ENCODE peak calls at places on chromosomes 12 and 14, in ten cellular contexts. Z, U, V, R, J, X, F, B, W and T are unnamed samples.

GRCh38 chr14:54577494-54577893 is 10.6 kb downstream of the SAMD4A start:
- DNase-seq in F (no peak), Z (no peak), W (no peak), R (no peak), B (no peak), J (no peak), X (no peak), U (no peak), V (no peak), T (no peak)

GRCh38 chr12:44500423-44500822 is 375.7 kb downstream of the NELL2 start:
- DNase-seq in X (no peak), F (no peak), W (no peak), U (no peak), R (no peak), J (no peak), B (no peak), Z (no peak), V (no peak), T (no peak)

GRCh38 chr12:38384816-38385491 is 68.4 kb downstream of the ALG10B start:
- DNase-seq in R (peak; percentile 0), V (peak; percentile 66), W (peak; percentile 6), B (no peak), Z (no peak), U (no peak), X (no peak), F (peak; percentile 22), J (no peak), T (no peak)

GRCh38 chr14:103186894-103187586 is 63.8 kb downstream of the TNFAIP2 start:
- DNase-seq in R (no peak), B (no peak), X (no peak), Z (peak; percentile 39), V (peak; percentile 70), J (no peak), W (no peak), U (no peak), F (no peak), T (no peak)

GRCh38 chr12:2395352-2395977 is 342.7 kb downstream of the CACNA1C start:
- DNase-seq in U (no peak), F (peak; percentile 73), R (peak; percentile 78), X (peak; percentile 56), V (peak; percentile 84), B (no peak), W (peak; percentile 40), J (no peak), Z (peak; percentile 24), T (no peak)

GRCh38 chr14:55347040-55347439 is 64.6 kb downstream of the ATG14 start:
- DNase-seq in W (no peak), V (no peak), J (no peak), R (no peak), F (no peak), Z (no peak), U (peak; percentile 14), B (no peak), X (no peak), T (no peak)

GRCh38 chr12:47223848-47224213 is 144.1 kb upstream of the AMIGO2 start:
- DNase-seq in W (no peak), V (no peak), Z (peak; percentile 42), J (no peak), F (no peak), X (no peak), U (no peak), R (no peak), B (peak; percentile 53), T (no peak)

GRCh38 chr12:95201056-95201670 is 16.1 kb downstream of the FGD6 start:
- DNase-seq in U (no peak), J (no peak), B (no peak), X (no peak), R (no peak), V (no peak), W (peak; percentile 66), F (no peak), Z (no peak), T (no peak)

GRCh38 chr14:63759454-63759853 is 31.6 kb upstream of the SGPP1 start:
- DNase-seq in B (no peak), U (no peak), V (no peak), Z (no peak), F (no peak), X (peak; percentile 46), J (no peak), R (no peak), W (no peak), T (no peak)
- H3K27ac ChIP-seq in B (peak overlapping the region; percentile 26), U (no peak overlapping the region), V (no peak overlapping the region), Z (no peak overlapping the region), F (no peak overlapping the region), X (no peak overlapping the region), J (no peak overlapping the region), R (no peak overlapping the region), W (no peak overlapping the region), T (peak overlapping the region; percentile 23)

GRCh38 chr12:26651036-26651435 is 182.0 kb downstream of the ITPR2 start:
- DNase-seq in U (no peak), B (no peak), R (no peak), X (no peak), F (no peak), V (no peak), J (no peak), Z (no peak), W (no peak), T (no peak)
- H3K27ac ChIP-seq in U (no peak overlapping the region), B (no peak overlapping the region), R (peak overlapping the region; percentile 4), X (no peak overlapping the region), F (no peak overlapping the region), V (no peak overlapping the region), J (no peak overlapping the region), Z (no peak overlapping the region), W (no peak overlapping the region), T (no peak overlapping the region)

DNA sequence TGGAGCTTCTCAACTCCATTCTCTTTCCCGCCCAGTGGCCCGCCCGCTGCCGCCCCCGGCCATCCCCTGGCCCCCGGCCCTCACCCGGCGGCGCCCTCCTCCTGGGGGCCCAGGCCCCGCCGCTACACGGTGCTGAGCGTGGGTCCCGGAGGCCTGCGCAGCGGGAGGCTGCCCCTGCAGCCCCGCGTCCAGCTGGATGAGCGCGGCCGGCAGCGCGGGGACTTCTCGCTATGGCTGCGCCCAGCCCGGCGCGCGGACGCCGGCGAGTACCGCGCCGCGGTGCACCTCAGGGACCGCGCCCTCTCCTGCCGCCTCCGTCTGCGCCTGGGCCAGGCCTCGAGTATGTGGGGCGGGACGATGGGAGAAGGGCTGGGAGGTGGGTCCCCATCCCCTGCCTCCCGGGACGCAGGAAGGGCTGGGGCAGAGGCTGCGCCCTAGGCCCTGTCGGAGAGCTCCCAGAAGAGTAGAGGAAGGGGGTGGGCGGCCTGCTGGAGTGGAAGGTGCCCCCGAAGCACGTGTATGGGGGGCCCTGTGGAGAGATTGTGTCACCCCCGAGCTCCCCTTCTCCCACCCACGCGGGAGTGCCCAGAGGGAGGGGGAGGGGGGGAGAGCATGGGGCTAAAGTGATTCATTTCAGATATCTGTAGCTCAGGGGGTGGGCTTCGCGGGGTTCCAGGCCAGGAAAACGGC is 1.5 kb downstream of the LAG3 start:
- DNase-seq in J (peak; percentile 14), Z (no peak), U (no peak), B (no peak), X (no peak), V (peak; percentile 66), F (no peak), R (no peak), W (no peak), T (no peak)
- H3K27ac ChIP-seq in J (peak overlapping the region; percentile 75), Z (no peak overlapping the region), U (no peak overlapping the region), B (no peak overlapping the region), X (no peak overlapping the region), V (no peak overlapping the region), F (no peak overlapping the region), R (no peak overlapping the region), W (no peak overlapping the region), T (peak overlapping the region; percentile 21)

GRCh38 chr12:105922670-105923102 is 216.1 kb downstream of the NUAK1 start:
- DNase-seq in X (no peak), W (peak; percentile 49), F (no peak), V (no peak), U (no peak), R (no peak), Z (no peak), J (no peak), B (no peak), T (no peak)
- H3K27ac ChIP-seq in X (no peak overlapping the region), W (no peak overlapping the region), F (no peak overlapping the region), V (no peak overlapping the region), U (no peak overlapping the region), R (peak overlapping the region; percentile 86), Z (no peak overlapping the region), J (no peak overlapping the region), B (peak overlapping the region; percentile 80), T (no peak overlapping the region)

DNA sequence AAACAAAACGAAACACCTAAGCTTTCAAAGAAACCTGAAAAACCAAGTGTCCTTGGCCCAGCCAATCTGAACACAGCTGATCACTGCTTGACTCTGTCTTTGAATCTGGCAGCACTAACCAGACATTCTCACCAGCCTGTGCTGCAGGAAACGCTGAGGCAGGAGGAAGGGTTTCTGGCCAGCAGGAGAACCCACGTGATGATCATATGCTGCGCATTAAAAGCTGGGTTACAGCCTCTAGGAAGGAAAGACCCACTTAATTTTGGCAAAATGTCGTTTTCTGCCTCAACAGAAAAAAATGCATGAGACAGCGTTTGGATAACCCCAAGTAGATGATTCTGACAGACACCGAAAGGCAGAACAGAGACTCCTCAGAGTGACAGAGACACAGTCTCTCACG is 9.8 kb downstream of the APPL2 start:
- DNase-seq in U (peak; percentile 73), V (peak; percentile 9), F (no peak), X (no peak), J (no peak), W (no peak), Z (peak; percentile 50), B (peak; percentile 69), R (peak; percentile 73), T (no peak)
- H3K27ac ChIP-seq in U (peak overlapping the region; percentile 74), V (no peak overlapping the region), F (no peak overlapping the region), X (no peak overlapping the region), J (no peak overlapping the region), W (no peak overlapping the region), Z (peak overlapping the region; percentile 15), B (peak overlapping the region; percentile 65), R (peak overlapping the region; percentile 88), T (no peak overlapping the region)

DNA sequence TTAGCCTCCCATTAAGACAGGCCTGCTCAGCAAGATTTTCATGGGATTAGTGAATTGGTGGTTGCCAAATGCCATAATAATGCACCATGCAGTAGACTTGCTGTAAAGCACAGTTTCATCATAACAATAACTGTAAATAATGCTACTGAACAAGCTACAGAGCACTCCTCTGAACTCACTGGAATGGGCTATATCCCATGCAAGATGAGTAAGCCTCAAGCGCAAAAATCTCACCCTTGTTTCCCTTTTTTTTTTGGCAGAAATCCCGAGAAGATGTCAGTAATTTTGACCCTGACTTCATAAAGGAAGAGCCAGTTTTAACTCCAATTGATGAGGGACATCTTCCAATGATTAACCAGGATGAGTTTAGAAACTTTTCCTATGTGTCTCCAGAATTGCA is 145.9 kb upstream of the HIF1A start:
- DNase-seq in F (no peak), X (no peak), J (no peak), U (no peak), Z (no peak), V (no peak), R (no peak), B (no peak), W (no peak), T (no peak)
- H3K27ac ChIP-seq in F (no peak overlapping the region), X (no peak overlapping the region), J (no peak overlapping the region), U (no peak overlapping the region), Z (no peak overlapping the region), V (no peak overlapping the region), R (no peak overlapping the region), B (no peak overlapping the region), W (no peak overlapping the region), T (no peak overlapping the region)